ENCODE peak calls at places on chromosomes 12 and 14, in six cellular contexts. D is mesothelial cell of epicardium, M is neural progenitor cell, R is PC-9, G is tibial artery, J is astrocyte of the spinal cord. F is an unnamed sample.

GRCh38 chr12:131991816-131992430 is 42.2 kb downstream of the EP400 start:
- DNase-seq in D (no peak), J (no peak), R (no peak), M (no peak), G (no peak), F (no peak)

GRCh38 chr12:128662106-128662505 is 161.7 kb downstream of the SLC15A4 start:
- DNase-seq in D (no peak), R (no peak), M (no peak), J (no peak), G (no peak), F (no peak)

GRCh38 chr14:77909911-77910310 is 110.0 kb downstream of the ADCK1 start:
- DNase-seq in D (no peak), R (no peak), M (no peak), J (no peak), G (peak), F (no peak)

GRCh38 chr14:55803506-55804197 is 223.6 kb downstream of the KTN1 start:
- DNase-seq in M (no peak), G (no peak), R (no peak), D (no peak), J (no peak), F (no peak)

GRCh38 chr14:55889124-55889523 is 229.1 kb upstream of the PELI2 start:
- DNase-seq in R (peak), J (no peak), G (no peak), M (no peak), D (no peak), F (no peak)

GRCh38 chr14:69592923-69593677 is 18.3 kb upstream of the SUSD6 start:
- DNase-seq in G (no peak), D (peak), J (peak), R (no peak), M (peak), F (no peak)

GRCh38 chr12:84698576-84699333 is 213.8 kb downstream of the SLC6A15 start:
- DNase-seq in M (no peak), J (no peak), G (no peak), D (no peak), R (no peak), F (no peak)

GRCh38 chr12:1171657-1172056 is 180.6 kb downstream of the ERC1 start:
- DNase-seq in D (no peak), G (no peak), M (peak), J (no peak), R (peak), F (peak)

GRCh38 chr12:51895378-51896135 is 7.7 kb downstream of the ANKRD33 start:
- DNase-seq in G (peak), J (no peak), R (no peak), D (no peak), M (no peak), F (no peak)

GRCh38 chr14:68375371-68375770 is 417.5 kb downstream of the ZFP36L1 start:
- DNase-seq in G (no peak), D (no peak), R (no peak), J (no peak), M (no peak), F (no peak)

GRCh38 chr12:79661629-79662028 is 29.1 kb downstream of the PAWR start:
- DNase-seq in M (no peak), D (no peak), R (no peak), G (no peak), J (peak), F (no peak)

GRCh38 chr12:26226629-26227375 is 31.4 kb downstream of the SSPN start:
- DNase-seq in G (peak), D (no peak), R (peak), J (peak), M (peak), F (peak)

GRCh38 chr14:99511421-99512109 is 30.4 kb downstream of the CCNK start:
- DNase-seq in D (no peak), J (peak), R (no peak), G (peak), M (no peak), F (no peak)

GRCh38 chr12:14849664-14850063 is 6.3 kb upstream of the ART4 start:
- DNase-seq in R (no peak), M (no peak), J (peak), G (no peak), D (no peak), F (no peak)

GRCh38 chr12:64160718-64161060 is 61.4 kb downstream of the KICS2 start:
- DNase-seq in J (peak), G (no peak), R (no peak), D (no peak), M (no peak), F (no peak)

GRCh38 chr12:61071015-61071414 is 1189.2 kb upstream of the USP15 start:
- DNase-seq in D (no peak), R (no peak), J (no peak), G (no peak), M (no peak), F (no peak)

GRCh38 chr14:43503508-43503907 is 1003.6 kb downstream of the FSCB start:
- DNase-seq in J (no peak), M (no peak), D (no peak), R (no peak), G (no peak), F (no peak)

GRCh38 chr14:35504260-35504659 is 29.7 kb upstream of the INSM2 start:
- DNase-seq in R (no peak), M (no peak), G (no peak), D (no peak), J (no peak), F (no peak)

GRCh38 chr12:107895966-107896365 is 121.5 kb downstream of the ASCL4 start:
- DNase-seq in J (no peak), R (no peak), G (no peak), M (no peak), D (no peak), F (no peak)

GRCh38 chr12:107894589-107894988 is 120.1 kb downstream of the ASCL4 start:
- DNase-seq in R (no peak), D (no peak), M (no peak), J (no peak), G (no peak), F (no peak)

GRCh38 chr12:107891967-107892366 is 117.5 kb downstream of the ASCL4 start:
- DNase-seq in M (peak), J (no peak), R (no peak), D (no peak), G (no peak), F (no peak)
- TF ChIP-seq CTCF in M (peak), J (peak), R (peak), D (no peak), G (no peak), F (peak)

DNA sequence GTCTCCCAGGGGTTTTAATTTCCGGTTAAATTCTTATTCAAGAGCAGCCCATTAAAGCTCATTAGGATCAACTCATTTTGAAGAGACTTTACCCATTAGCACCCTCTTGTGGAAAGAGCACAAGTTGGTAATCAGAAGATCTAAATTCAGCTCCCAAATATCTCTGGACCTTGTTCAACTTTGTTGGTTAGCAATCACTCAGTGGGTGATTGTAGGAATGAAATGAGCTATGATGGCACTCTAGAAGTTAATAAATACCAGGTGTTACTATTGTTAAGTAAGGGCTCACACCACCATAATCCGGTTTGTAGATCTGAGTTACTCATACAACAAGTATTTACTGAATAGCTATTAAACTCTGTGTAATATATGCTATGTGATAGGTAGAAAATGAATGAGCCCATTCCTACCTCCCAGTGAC is 42.9 kb downstream of the TRIP11 start:
- DNase-seq in D (no peak), G (no peak), J (peak), M (peak), R (no peak), F (no peak)
- TF ChIP-seq CTCF in D (no peak), G (peak), J (peak), M (peak), R (peak), F (peak)

GRCh38 chr12:32399045-32399372 is 349 bp upstream of the FGD4 start:
- DNase-seq in J (no peak), M (no peak), R (no peak), G (no peak), D (no peak), F (no peak)

GRCh38 chr12:32400114-32400672 is 835 bp downstream of the FGD4 start:
- DNase-seq in D (no peak), G (no peak), J (no peak), R (no peak), M (peak), F (no peak)

GRCh38 chr12:32397703-32398102 is 1.7 kb upstream of the FGD4 start:
- DNase-seq in D (no peak), M (no peak), R (no peak), J (no peak), G (no peak), F (no peak)

GRCh38 chr12:32400866-32401265 is 1.5 kb downstream of the FGD4 start:
- DNase-seq in J (no peak), M (no peak), D (no peak), R (no peak), G (no peak), F (no peak)

DNA sequence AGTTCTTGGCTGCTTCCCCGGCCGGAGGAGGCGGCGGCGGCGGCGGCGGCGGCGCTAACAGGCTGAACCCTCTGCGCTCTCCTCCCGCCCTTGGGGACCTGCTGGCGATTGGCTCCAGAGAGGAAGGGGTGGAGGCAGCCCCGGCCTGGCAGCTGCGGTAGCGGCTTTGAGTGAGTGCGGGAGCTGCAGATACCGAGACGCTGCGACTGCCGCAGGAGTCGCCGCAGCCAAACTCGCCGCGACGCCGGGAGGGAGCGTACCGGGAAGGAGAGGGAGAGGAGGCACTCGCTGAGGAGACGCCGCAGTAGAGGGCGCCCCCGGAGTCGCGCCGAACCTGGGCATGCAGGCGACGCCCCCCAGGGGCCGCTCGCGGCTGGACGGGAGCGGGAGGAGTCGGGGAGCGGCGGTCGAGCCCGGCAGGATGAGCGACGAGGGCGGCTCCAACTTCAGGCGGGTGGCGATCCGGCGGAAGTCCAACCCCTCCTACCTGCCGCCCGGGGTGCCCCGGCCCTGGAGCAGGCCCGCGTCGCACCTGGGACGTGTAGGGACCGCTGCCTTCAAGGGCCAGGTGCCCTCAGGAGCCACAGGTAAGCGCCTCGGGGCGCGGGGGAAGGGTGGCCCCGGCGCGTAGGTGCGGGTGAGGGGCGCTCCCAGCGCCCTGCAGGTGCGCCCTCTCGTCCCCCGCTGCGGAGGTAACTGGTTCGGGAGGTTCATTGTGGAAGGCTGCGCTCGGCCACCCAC is at the start of gene FGD4:
- DNase-seq in G (peak), M (peak), J (peak), D (peak), R (peak), F (peak)
- TF ChIP-seq CTCF in G (peak), M (peak), J (peak), D (no peak), R (peak), F (peak)

GRCh38 chr14:70836946-70837345 is 27.6 kb upstream of the MAP3K9 start:
- DNase-seq in M (no peak), J (no peak), D (no peak), G (no peak), R (no peak), F (no peak)
- TF ChIP-seq CTCF in M (no peak), J (no peak), D (no peak), G (no peak), R (no peak), F (no peak)

DNA sequence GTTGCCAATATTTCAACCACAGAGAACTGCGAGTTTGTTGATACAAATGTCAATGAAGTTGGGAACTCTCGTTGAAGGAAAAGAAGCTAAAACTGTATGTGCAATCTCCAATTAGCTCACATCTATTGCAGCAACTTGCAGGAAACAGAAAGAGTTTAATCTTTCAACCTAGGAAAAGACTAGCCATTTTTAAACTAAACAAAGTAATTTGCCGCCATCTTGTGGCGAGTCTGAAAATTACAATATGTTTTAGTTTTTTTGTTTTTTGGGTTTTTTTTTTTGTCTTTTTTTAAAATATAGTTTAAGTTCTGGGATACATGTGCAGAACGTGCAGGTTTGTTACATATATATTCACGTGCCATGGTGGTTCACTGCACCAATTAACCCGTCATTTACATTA is 131.2 kb upstream of the FOXG1 start:
- DNase-seq in J (peak), R (no peak), M (peak), D (no peak), G (no peak), F (peak)
- TF ChIP-seq CTCF in J (peak), R (peak), M (peak), D (peak), G (no peak), F (peak)

GRCh38 chr12:49130151-49131050 is 794 bp downstream of the TUBA1B start:
- DNase-seq in M (peak), G (peak), R (peak), J (peak), D (peak), F (peak)

GRCh38 chr12:49131973-49132461 is 822 bp upstream of the TUBA1B start:
- DNase-seq in G (no peak), J (peak), D (no peak), R (no peak), M (no peak), F (no peak)

GRCh38 chr12:49126852-49127763 is 4.1 kb downstream of the TUBA1B start:
- DNase-seq in D (no peak), G (no peak), J (no peak), R (no peak), M (no peak), F (no peak)

GRCh38 chr12:49131051-49131972 is at the start of gene TUBA1B:
- DNase-seq in J (peak), R (peak), M (peak), D (peak), G (peak), F (peak)

DNA sequence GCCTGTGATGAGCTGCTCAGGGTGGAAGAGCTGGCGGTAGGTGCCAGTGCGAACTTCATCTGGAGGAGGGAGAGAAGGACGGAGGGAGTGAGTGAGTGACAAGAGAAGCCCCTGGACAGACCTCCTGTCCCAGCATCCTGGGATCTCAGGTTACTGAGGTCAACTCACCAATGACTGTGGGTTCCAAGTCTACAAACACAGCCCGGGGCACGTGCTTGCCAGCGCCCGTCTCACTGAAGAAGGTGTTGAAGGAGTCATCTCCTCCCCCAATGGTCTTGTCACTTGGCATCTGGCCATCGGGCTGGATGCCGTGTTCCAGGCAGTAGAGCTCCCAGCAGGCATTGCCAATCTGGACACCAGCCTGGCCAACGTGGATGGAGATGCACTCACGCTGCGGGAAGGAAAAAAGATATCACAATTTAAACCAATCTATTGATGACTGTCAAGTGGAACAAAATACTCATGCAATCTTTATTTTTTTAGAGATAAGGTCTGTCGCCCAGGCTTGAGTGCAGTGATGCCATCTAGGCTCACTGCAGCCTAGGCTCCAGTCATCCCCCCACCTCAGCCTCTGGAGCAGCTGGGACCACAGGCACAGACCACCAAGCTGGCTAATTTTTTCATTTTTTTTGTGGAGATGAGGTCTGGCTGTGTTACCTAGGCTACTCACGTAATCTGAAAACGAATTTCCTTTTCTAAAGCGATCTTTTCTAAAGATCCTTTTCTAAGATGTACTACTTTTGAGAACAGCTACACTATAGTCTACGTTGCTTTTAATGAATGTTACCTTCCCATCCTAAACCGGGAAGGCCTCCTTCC is 1.7 kb downstream of the TUBA1B start:
- DNase-seq in J (no peak), R (no peak), G (no peak), D (no peak), M (no peak), F (no peak)
- TF ChIP-seq CTCF in J (no peak), R (no peak), G (no peak), D (no peak), M (no peak), F (no peak)

GRCh38 chr12:2185751-2186341 is 133.1 kb downstream of the CACNA1C start:
- DNase-seq in R (no peak), G (no peak), J (no peak), M (no peak), D (no peak), F (no peak)

GRCh38 chr12:2180737-2181082 is 127.9 kb downstream of the CACNA1C start:
- DNase-seq in G (no peak), J (no peak), M (no peak), D (no peak), R (no peak), F (no peak)

GRCh38 chr12:2179953-2180736 is 127.4 kb downstream of the CACNA1C start:
- DNase-seq in R (no peak), G (peak), M (no peak), D (no peak), J (peak), F (no peak)

GRCh38 chr12:2187195-2187963 is 134.6 kb downstream of the CACNA1C start:
- DNase-seq in G (no peak), M (no peak), D (no peak), R (no peak), J (no peak), F (no peak)

DNA sequence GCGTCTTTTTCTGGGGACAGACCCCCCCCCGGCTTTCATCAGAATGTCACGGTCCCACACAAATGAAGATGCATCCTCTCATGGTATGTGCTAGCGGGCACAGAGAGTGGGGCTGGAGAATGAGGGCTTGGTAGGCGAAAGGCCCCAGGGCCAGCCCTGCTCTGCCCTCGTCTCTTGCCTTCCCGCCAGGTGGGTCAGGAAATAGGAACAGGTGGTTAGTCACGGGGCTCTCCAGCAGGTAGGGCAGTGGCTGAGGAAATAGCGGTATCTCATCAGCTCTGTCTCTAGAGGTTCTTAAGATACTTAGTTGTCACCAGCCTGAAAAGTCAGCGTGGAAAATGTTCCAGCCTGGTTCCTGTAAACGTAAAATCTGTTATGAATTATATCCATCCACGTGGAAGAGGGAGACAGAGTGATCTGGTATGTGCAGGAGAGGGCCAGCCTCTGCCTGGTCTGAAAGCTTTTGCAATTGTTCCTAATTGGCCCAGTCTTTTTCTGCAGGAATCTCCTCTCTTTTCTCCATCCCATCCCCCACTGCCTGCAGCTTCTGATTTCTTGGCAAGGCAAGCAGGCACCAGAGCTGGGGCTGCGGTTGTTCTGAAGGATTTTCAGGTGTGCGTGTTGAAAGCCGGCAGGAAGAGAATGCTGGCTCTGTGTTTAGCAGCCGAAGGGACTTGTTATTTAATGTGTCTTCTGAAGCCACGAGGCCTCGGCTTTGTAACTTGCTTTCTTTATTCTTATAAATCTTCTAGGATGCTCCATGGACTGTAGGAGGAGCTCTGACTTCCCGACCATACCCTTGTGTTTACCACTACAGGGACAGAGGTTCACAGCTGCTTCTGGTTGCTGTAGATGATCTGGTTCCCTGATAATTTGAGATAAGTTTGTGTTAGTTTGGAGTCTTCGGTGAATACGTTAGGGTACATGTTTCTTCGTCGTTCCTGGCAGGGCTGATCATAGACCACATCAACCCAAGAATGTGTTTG is 131.1 kb downstream of the CACNA1C start:
- DNase-seq in D (no peak), G (no peak), R (no peak), J (peak), M (peak), F (no peak)
- TF ChIP-seq CTCF in D (no peak), G (no peak), R (no peak), J (peak), M (peak), F (no peak)

DNA sequence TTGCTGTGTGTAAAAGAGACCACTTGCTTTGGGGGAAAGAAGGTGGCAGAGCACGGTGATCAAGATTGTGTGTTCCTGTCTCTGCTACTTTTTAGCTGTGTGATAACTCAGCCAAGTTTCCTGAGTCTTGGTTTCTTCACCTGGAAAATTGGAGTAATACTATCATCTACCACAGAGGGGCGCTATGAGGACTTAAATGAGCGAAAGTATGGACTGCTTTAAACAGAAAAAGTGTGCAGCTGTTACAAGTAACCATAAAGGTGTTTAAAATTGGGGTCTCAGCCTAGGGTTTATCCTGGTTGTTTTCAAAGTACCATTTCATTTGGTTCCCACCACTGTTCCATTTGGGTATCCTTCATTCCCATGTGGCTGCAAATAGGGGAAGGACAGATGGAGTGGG is 65.9 kb upstream of the WSCD2 start:
- DNase-seq in M (peak), R (no peak), D (no peak), J (peak), G (no peak), F (no peak)
- TF ChIP-seq CTCF in M (peak), R (peak), D (peak), J (peak), G (no peak), F (peak)

F was measured in nephron progenitor cell.